ENCODE peak calls at places on chromosomes 16 and 17, in nine cellular contexts. One of them, this sample, is unnamed.
A peak's percentile ranks its signal among the peaks of the same experiment; 100 is the strongest.

GRCh38 chr17:72119963-72120877 is 600 bp upstream of the SOX9 start:
- DNase-seq in anterior cingulate cortex: no peak
- DNase-seq in heart right ventricle: peak; percentile 19
- DNase-seq in EL: peak; percentile 77
- DNase-seq in CMK: no peak
- DNase-seq in activated T-helper 2 cell treated with anti-CD3 and anti-CD28 coated beads, Interferon-gamma antibody, Interleukin-2, Interleukin-4, amounts not matched to agents 10 μg/mL and 5 μg/mL and 100 μg/mL, durations not matched to agents 14 hours and 24 hours and 36 hours: no peak
- DNase-seq in RWPE1: peak; percentile 63
- DNase-seq in GM18507: no peak
- DNase-seq in AG08395: peak; percentile 48
- DNase-seq in this sample: no peak

GRCh38 chr16:22296225-22297113 is 740 bp upstream of the POLR3E start:
- DNase-seq in anterior cingulate cortex: no peak
- DNase-seq in heart right ventricle: no peak
- DNase-seq in EL: no peak
- DNase-seq in CMK: no peak
- DNase-seq in activated T-helper 2 cell treated with anti-CD3 and anti-CD28 coated beads, Interferon-gamma antibody, Interleukin-2, Interleukin-4, amounts not matched to agents 10 μg/mL and 5 μg/mL and 100 μg/mL, durations not matched to agents 14 hours and 24 hours and 36 hours: no peak
- DNase-seq in RWPE1: no peak
- DNase-seq in GM18507: no peak
- DNase-seq in AG08395: no peak
- DNase-seq in this sample: no peak

GRCh38 chr16:83599789-83600462 is 207.9 kb upstream of the HSBP1 start:
- DNase-seq in anterior cingulate cortex: no peak
- DNase-seq in heart right ventricle: no peak
- DNase-seq in EL: no peak
- DNase-seq in CMK: no peak
- DNase-seq in activated T-helper 2 cell treated with anti-CD3 and anti-CD28 coated beads, Interferon-gamma antibody, Interleukin-2, Interleukin-4, amounts not matched to agents 10 μg/mL and 5 μg/mL and 100 μg/mL, durations not matched to agents 14 hours and 24 hours and 36 hours: no peak
- DNase-seq in RWPE1: no peak
- DNase-seq in GM18507: no peak
- DNase-seq in AG08395: no peak
- DNase-seq in this sample: no peak

GRCh38 chr17:31134526-31134925 is 39.7 kb downstream of the NF1 start:
- DNase-seq in anterior cingulate cortex: no peak
- DNase-seq in heart right ventricle: no peak
- DNase-seq in EL: no peak
- DNase-seq in CMK: no peak
- DNase-seq in activated T-helper 2 cell treated with anti-CD3 and anti-CD28 coated beads, Interferon-gamma antibody, Interleukin-2, Interleukin-4, amounts not matched to agents 10 μg/mL and 5 μg/mL and 100 μg/mL, durations not matched to agents 14 hours and 24 hours and 36 hours: no peak
- DNase-seq in RWPE1: no peak
- DNase-seq in GM18507: no peak
- DNase-seq in AG08395: no peak
- DNase-seq in this sample: no peak

GRCh38 chr16:6682142-6682811 is 650.4 kb upstream of the RBFOX1 start:
- DNase-seq in anterior cingulate cortex: peak; percentile 18
- DNase-seq in heart right ventricle: no peak
- DNase-seq in EL: no peak
- DNase-seq in CMK: peak; percentile 9
- DNase-seq in activated T-helper 2 cell treated with anti-CD3 and anti-CD28 coated beads, Interferon-gamma antibody, Interleukin-2, Interleukin-4, amounts not matched to agents 10 μg/mL and 5 μg/mL and 100 μg/mL, durations not matched to agents 14 hours and 24 hours and 36 hours: no peak
- DNase-seq in RWPE1: no peak
- DNase-seq in GM18507: no peak
- DNase-seq in AG08395: no peak
- DNase-seq in this sample: peak; percentile 21

GRCh38 chr17:17682293-17682736 is 1.1 kb downstream of the RAI1 start:
- DNase-seq in anterior cingulate cortex: no peak
- DNase-seq in heart right ventricle: peak; percentile 33
- DNase-seq in EL: peak; percentile 63
- DNase-seq in CMK: no peak
- DNase-seq in activated T-helper 2 cell treated with anti-CD3 and anti-CD28 coated beads, Interferon-gamma antibody, Interleukin-2, Interleukin-4, amounts not matched to agents 10 μg/mL and 5 μg/mL and 100 μg/mL, durations not matched to agents 14 hours and 24 hours and 36 hours: peak; percentile 55
- DNase-seq in RWPE1: no peak
- DNase-seq in GM18507: no peak
- DNase-seq in AG08395: peak; percentile 63
- DNase-seq in this sample: no peak

GRCh38 chr16:55056585-55057520 is 126.2 kb downstream of the IRX5 start:
- DNase-seq in anterior cingulate cortex: no peak
- DNase-seq in heart right ventricle: no peak
- DNase-seq in EL: no peak
- DNase-seq in CMK: no peak
- DNase-seq in activated T-helper 2 cell treated with anti-CD3 and anti-CD28 coated beads, Interferon-gamma antibody, Interleukin-2, Interleukin-4, amounts not matched to agents 10 μg/mL and 5 μg/mL and 100 μg/mL, durations not matched to agents 14 hours and 24 hours and 36 hours: no peak
- DNase-seq in RWPE1: no peak
- DNase-seq in GM18507: no peak
- DNase-seq in AG08395: peak; percentile 22
- DNase-seq in this sample: peak; percentile 48

GRCh38 chr17:33242725-33243124 is 50.4 kb downstream of the ASIC2 start:
- DNase-seq in anterior cingulate cortex: no peak
- DNase-seq in heart right ventricle: no peak
- DNase-seq in EL: no peak
- DNase-seq in CMK: no peak
- DNase-seq in activated T-helper 2 cell treated with anti-CD3 and anti-CD28 coated beads, Interferon-gamma antibody, Interleukin-2, Interleukin-4, amounts not matched to agents 10 μg/mL and 5 μg/mL and 100 μg/mL, durations not matched to agents 14 hours and 24 hours and 36 hours: no peak
- DNase-seq in RWPE1: no peak
- DNase-seq in GM18507: no peak
- DNase-seq in AG08395: no peak
- DNase-seq in this sample: no peak

GRCh38 chr17:47708864-47709541 is 15.0 kb downstream of the TBKBP1 start:
- DNase-seq in anterior cingulate cortex: no peak
- DNase-seq in heart right ventricle: no peak
- DNase-seq in EL: no peak
- DNase-seq in CMK: no peak
- DNase-seq in activated T-helper 2 cell treated with anti-CD3 and anti-CD28 coated beads, Interferon-gamma antibody, Interleukin-2, Interleukin-4, amounts not matched to agents 10 μg/mL and 5 μg/mL and 100 μg/mL, durations not matched to agents 14 hours and 24 hours and 36 hours: no peak
- DNase-seq in RWPE1: no peak
- DNase-seq in GM18507: no peak
- DNase-seq in AG08395: no peak
- DNase-seq in this sample: no peak

GRCh38 chr17:75307957-75308731 is 18.9 kb upstream of the SLC25A19 start:
- DNase-seq in anterior cingulate cortex: no peak
- DNase-seq in heart right ventricle: no peak
- DNase-seq in EL: no peak
- DNase-seq in CMK: no peak
- DNase-seq in activated T-helper 2 cell treated with anti-CD3 and anti-CD28 coated beads, Interferon-gamma antibody, Interleukin-2, Interleukin-4, amounts not matched to agents 10 μg/mL and 5 μg/mL and 100 μg/mL, durations not matched to agents 14 hours and 24 hours and 36 hours: no peak
- DNase-seq in RWPE1: no peak
- DNase-seq in GM18507: no peak
- DNase-seq in AG08395: no peak
- DNase-seq in this sample: no peak

GRCh38 chr17:16934836-16935235 is 37.1 kb downstream of the TNFRSF13B start:
- DNase-seq in anterior cingulate cortex: no peak
- DNase-seq in heart right ventricle: no peak
- DNase-seq in EL: no peak
- DNase-seq in CMK: no peak
- DNase-seq in activated T-helper 2 cell treated with anti-CD3 and anti-CD28 coated beads, Interferon-gamma antibody, Interleukin-2, Interleukin-4, amounts not matched to agents 10 μg/mL and 5 μg/mL and 100 μg/mL, durations not matched to agents 14 hours and 24 hours and 36 hours: no peak
- DNase-seq in RWPE1: no peak
- DNase-seq in GM18507: no peak
- DNase-seq in AG08395: no peak
- DNase-seq in this sample: no peak

This sample was measured in NCI-H2171 treated with DMSO at 0.1 percent for 48 hours.